ENCODE peak calls at places on chromosomes 3 and 15, in four cellular contexts. W is thyroid gland, R is WERI-Rb-1, G is astrocyte of the spinal cord. U is an unnamed sample.

GRCh38 chr15:50377867-50378751 is 23.1 kb upstream of the GABPB1 start:
- DNase-seq in W (peak), R (no peak), G (no peak), U (peak)

GRCh38 chr3:68705695-68706429 is 226.5 kb downstream of the TAFA4 start:
- DNase-seq in W (no peak), R (no peak), G (no peak), U (no peak)

GRCh38 chr15:22949074-22949547 is 31.1 kb downstream of the CYFIP1 start:
- DNase-seq in W (peak), R (no peak), G (peak), U (peak)

GRCh38 chr15:68994981-68995753 is 19.3 kb upstream of the NOX5 start:
- DNase-seq in W (no peak), R (no peak), G (no peak), U (no peak)

GRCh38 chr3:177590826-177591225 is 393.5 kb upstream of the TBL1XR1 start:
- DNase-seq in W (no peak), R (no peak), G (peak), U (peak)

GRCh38 chr15:65940618-65940909 is 71.3 kb downstream of the RAB11A start:
- DNase-seq in W (no peak), R (no peak), G (no peak), U (no peak)

GRCh38 chr15:75731248-75732100 is 18.8 kb upstream of the CSPG4 start:
- DNase-seq in W (no peak), R (peak), G (no peak), U (peak)

GRCh38 chr15:76752549-76752948 is 152.6 kb downstream of the SCAPER start:
- DNase-seq in W (no peak), R (no peak), G (no peak), U (no peak)

GRCh38 chr3:7423995-7424394 is 563.1 kb downstream of the GRM7 start:
- DNase-seq in W (no peak), R (no peak), G (no peak), U (no peak)

GRCh38 chr3:134449277-134449676 is 36.5 kb downstream of the ANAPC13 start:
- DNase-seq in W (peak), R (peak), G (no peak), U (no peak)

GRCh38 chr3:182258538-182259177 is 534.6 kb upstream of the ATP11B start:
- DNase-seq in W (no peak), R (no peak), G (peak), U (no peak)

GRCh38 chr15:65646486-65646885 is 24.7 kb downstream of the SLC24A1 start:
- DNase-seq in W (no peak), R (no peak), G (peak), U (peak)

GRCh38 chr3:181713673-181714270 is 2.0 kb downstream of the SOX2 start:
- DNase-seq in W (no peak), R (no peak), G (peak), U (no peak)

GRCh38 chr3:49412632-49413337 is 562 bp downstream of the TCTA start:
- DNase-seq in W (no peak), R (no peak), G (no peak), U (no peak)

GRCh38 chr3:196098365-196098764 is 16.5 kb upstream of the TFRC start:
- DNase-seq in W (no peak), R (no peak), G (no peak), U (no peak)

GRCh38 chr3:139830817-139831216 is 104.2 kb upstream of the CLSTN2 start:
- DNase-seq in W (no peak), R (peak), G (no peak), U (no peak)

GRCh38 chr3:141646760-141647561 is 91.1 kb upstream of the RNF7 start:
- DNase-seq in W (peak), R (peak), G (peak), U (peak)

GRCh38 chr3:33008282-33008681 is 56.8 kb downstream of the CCR4 start:
- DNase-seq in W (no peak), R (no peak), G (no peak), U (no peak)

GRCh38 chr3:134711284-134711683 is 60.5 kb upstream of the KY start:
- DNase-seq in W (no peak), R (no peak), G (peak), U (no peak)

GRCh38 chr3:54188176-54188791 is 65.9 kb downstream of the CACNA2D3 start:
- DNase-seq in W (peak), R (no peak), G (peak), U (peak)

GRCh38 chr3:168249048-168249538 is 153.4 kb upstream of the GOLIM4 start:
- DNase-seq in W (no peak), R (no peak), G (peak), U (peak)

GRCh38 chr3:535566-536416 is 339.2 kb downstream of the CHL1 start:
- DNase-seq in W (peak), R (peak), G (peak), U (no peak)

GRCh38 chr15:49741721-49742120 is 120.9 kb downstream of the DTWD1 start:
- DNase-seq in W (no peak), R (no peak), G (no peak), U (no peak)

GRCh38 chr15:85583404-85584390 is 203.3 kb downstream of the AKAP13 start:
- DNase-seq in W (peak), R (peak), G (peak), U (no peak)

GRCh38 chr15:89436560-89437311 is 59.6 kb downstream of the RHCG start:
- DNase-seq in W (no peak), R (no peak), G (no peak), U (peak)

GRCh38 chr3:64717872-64718613 is 30.2 kb upstream of the ADAMTS9 start:
- DNase-seq in W (no peak), R (no peak), G (no peak), U (peak)

GRCh38 chr3:78919021-78919755 is 848.6 kb downstream of the ROBO1 start:
- DNase-seq in W (no peak), R (no peak), G (peak), U (peak)

GRCh38 chr3:45666729-45667440 is 22.3 kb upstream of the SACM1L start:
- DNase-seq in W (peak), R (no peak), G (peak), U (peak)

GRCh38 chr3:175150812-175151411 is 291.8 kb downstream of the NAALADL2 start:
- DNase-seq in W (no peak), R (no peak), G (peak), U (no peak)

GRCh38 chr15:38670142-38671002 is 105.8 kb upstream of the RASGRP1 start:
- DNase-seq in W (no peak), R (no peak), G (no peak), U (no peak)

GRCh38 chr15:90086868-90087268 is 15.4 kb downstream of the IDH2 start:
- DNase-seq in W (peak), R (peak), G (peak), U (peak)

GRCh38 chr3:160678447-160678846 is 1.5 kb downstream of the ARL14 start:
- DNase-seq in W (no peak), R (no peak), G (no peak), U (no peak)

GRCh38 chr15:90941038-90941437 is 6.0 kb downstream of the UNC45A start:
- DNase-seq in W (no peak), R (no peak), G (no peak), U (no peak)

GRCh38 chr3:194306771-194307640 is 44.1 kb downstream of the CPN2 start:
- DNase-seq in W (peak), R (no peak), G (no peak), U (no peak)

GRCh38 chr3:42134867-42135464 is 43.8 kb downstream of the TRAK1 start:
- DNase-seq in W (no peak), R (no peak), G (no peak), U (no peak)

GRCh38 chr15:74621936-74622335 is 6.3 kb downstream of the CLK3 start:
- DNase-seq in W (no peak), R (no peak), G (no peak), U (no peak)

GRCh38 chr3:185825639-185826481 is 1.0 kb upstream of the IGF2BP2 start:
- DNase-seq in W (peak), R (peak), G (no peak), U (peak)

DNA sequence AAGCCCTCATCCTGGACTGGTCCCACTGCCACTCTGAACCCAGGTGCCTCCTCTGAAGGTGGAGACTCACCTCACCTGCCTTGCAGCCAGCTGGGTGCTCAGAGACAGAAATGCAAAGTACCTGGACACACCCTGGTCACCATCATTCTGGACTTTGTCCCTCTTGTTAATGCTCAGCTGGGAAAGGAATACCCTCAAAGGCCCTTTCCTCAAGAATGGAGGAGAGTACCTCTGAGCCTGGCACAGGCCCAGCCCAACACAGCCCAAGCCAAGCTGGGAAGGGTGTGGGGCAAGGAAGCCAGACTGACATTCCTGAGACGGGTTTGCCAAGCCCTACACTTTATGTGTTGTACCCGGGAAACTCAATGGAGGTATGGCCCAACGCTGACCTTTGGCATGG is 983 bp upstream of the ALAS1 start:
- DNase-seq in W (peak), R (no peak), G (no peak), U (no peak)
- H3K4me3 ChIP-seq in W (no peak), R (no peak), G (no peak), U (no peak)

DNA sequence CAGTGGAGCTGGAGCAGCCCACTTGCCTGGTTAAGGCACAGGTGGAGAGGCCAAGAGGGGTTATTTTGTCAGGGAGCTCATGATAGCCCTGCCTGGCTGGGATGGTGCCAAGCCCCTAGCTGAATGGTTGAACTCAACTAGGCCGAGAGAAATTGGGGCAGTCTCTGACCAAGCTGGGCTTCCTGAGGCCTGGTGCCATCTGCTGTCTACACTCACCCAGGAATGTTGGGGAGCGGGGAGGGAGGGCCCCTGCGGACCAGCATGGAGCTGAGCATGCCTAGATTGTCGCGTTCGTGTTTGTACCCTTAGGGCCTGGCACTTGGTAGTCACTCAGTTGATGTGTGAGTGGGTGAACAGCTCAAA is 1.2 kb downstream of the BRPF1 start:
- DNase-seq in W (peak), R (no peak), G (no peak), U (no peak)
- TF ChIP-seq CTCF in W (no peak), R (no peak), G (no peak), U (no peak)

GRCh38 chr15:67138946-67139855 is 73.8 kb downstream of the SMAD3 start:
- DNase-seq in W (peak), R (no peak), G (no peak), U (no peak)

GRCh38 chr15:67142142-67143092 is 77.0 kb downstream of the SMAD3 start:
- DNase-seq in W (peak), R (no peak), G (peak), U (peak)

GRCh38 chr15:67137951-67138935 is 72.8 kb downstream of the SMAD3 start:
- DNase-seq in W (peak), R (no peak), G (peak), U (no peak)

GRCh38 chr15:67137319-67137718 is 71.9 kb downstream of the SMAD3 start:
- DNase-seq in W (no peak), R (no peak), G (no peak), U (no peak)

GRCh38 chr15:67140078-67140833 is 74.9 kb downstream of the SMAD3 start:
- DNase-seq in W (peak), R (no peak), G (no peak), U (no peak)
- H3K4me3 ChIP-seq in W (no peak), R (no peak), G (no peak), U (no peak)

GRCh38 chr15:31439328-31439727 is 112.7 kb downstream of the KLF13 start:
- DNase-seq in W (peak), R (peak), G (no peak), U (no peak)
- TF ChIP-seq CTCF in W (no peak), R (peak), G (no peak), U (no peak)

GRCh38 chr3:190060401-190060800 is 60.3 kb downstream of the P3H2 start:
- DNase-seq in W (no peak), R (no peak), G (no peak), U (no peak)

GRCh38 chr3:190056795-190057194 is 63.9 kb downstream of the P3H2 start:
- DNase-seq in W (no peak), R (no peak), G (no peak), U (no peak)

GRCh38 chr3:190055773-190056172 is 64.9 kb downstream of the P3H2 start:
- DNase-seq in W (no peak), R (no peak), G (no peak), U (no peak)

GRCh38 chr3:190058486-190059241 is 62.0 kb downstream of the P3H2 start:
- DNase-seq in W (no peak), R (no peak), G (peak), U (peak)

GRCh38 chr3:190059242-190059590 is 61.5 kb downstream of the P3H2 start:
- DNase-seq in W (no peak), R (no peak), G (peak), U (peak)
- H3K4me3 ChIP-seq in W (no peak), R (no peak), G (no peak), U (no peak)

U was measured in foreskin fibroblast.